ENCODE peak calls at places on chromosomes 4 and X, in ten cellular contexts. D, A, F, R, Q, N, O, Y, M and V are unnamed samples.

GRCh38 chrX:52280812-52281211 is 88.0 kb upstream of the XAGE2 start:
- DNase-seq in Y (no peak), M (no peak), O (no peak), R (no peak), N (peak; percentile 11), F (no peak), D (no peak), A (no peak), Q (no peak), V (no peak)

GRCh38 chr4:34469518-34469917 is 1774.8 kb downstream of the ARAP2 start:
- DNase-seq in N (no peak), Y (no peak), R (no peak), F (no peak), M (no peak), D (no peak), Q (no peak), O (no peak), A (no peak), V (no peak)

GRCh38 chrX:149830192-149830873 is 48.6 kb downstream of the MAGEA9 start:
- DNase-seq in N (no peak), Q (peak; percentile 0), O (peak; percentile 33), R (peak; percentile 60), Y (peak; percentile 33), F (peak; percentile 22), A (no peak), D (peak; percentile 19), M (peak; percentile 29), V (no peak)

GRCh38 chrX:30275498-30275897 is 28.6 kb downstream of the MAGEB1 start:
- DNase-seq in A (no peak), R (peak; percentile 55), M (peak; percentile 53), N (no peak), D (peak; percentile 35), F (no peak), O (no peak), Q (no peak), Y (peak; percentile 55), V (no peak)

GRCh38 chr4:7762376-7763040 is 177.2 kb downstream of the AFAP1 start:
- DNase-seq in D (no peak), A (no peak), F (no peak), Y (no peak), O (no peak), Q (no peak), N (no peak), R (no peak), M (no peak), V (no peak)

GRCh38 chr4:73181231-73181630 is 77.4 kb downstream of the ANKRD17 start:
- DNase-seq in O (no peak), A (no peak), R (no peak), D (no peak), N (peak; percentile 20), Y (no peak), F (no peak), M (no peak), Q (no peak), V (no peak)

GRCh38 chr4:16916719-16917337 is 18.4 kb upstream of the LDB2 start:
- DNase-seq in R (peak; percentile 16), Q (no peak), Y (peak; percentile 12), M (peak; percentile 20), D (peak; percentile 36), N (peak; percentile 71), O (peak; percentile 80), F (no peak), A (no peak), V (peak; percentile 52)

GRCh38 chr4:176525576-176525975 is 205.8 kb downstream of the SPCS3 start:
- DNase-seq in Y (no peak), M (no peak), R (no peak), F (no peak), D (no peak), O (no peak), A (no peak), N (no peak), Q (no peak), V (no peak)

GRCh38 chrX:14554132-14554715 is 24.9 kb downstream of the GLRA2 start:
- DNase-seq in F (peak; percentile 21), O (no peak), N (no peak), R (no peak), Y (no peak), M (peak; percentile 0), A (no peak), D (no peak), Q (no peak), V (no peak)

GRCh38 chrX:38277136-38277535 is 50.2 kb downstream of the RPGR start:
- DNase-seq in F (no peak), D (no peak), N (no peak), O (no peak), M (no peak), R (no peak), A (no peak), Q (no peak), Y (no peak), V (peak; percentile 76)

GRCh38 chr4:87524456-87524855 is 4.7 kb downstream of the SPARCL1 start:
- DNase-seq in R (no peak), M (no peak), Y (peak; percentile 67), F (no peak), O (no peak), Q (no peak), A (no peak), N (no peak), D (no peak), V (no peak)

GRCh38 chr4:112655270-112655669 is 18.3 kb downstream of the LARP7 start:
- DNase-seq in Y (no peak), N (no peak), O (no peak), A (no peak), R (no peak), F (no peak), M (no peak), Q (no peak), D (no peak), V (no peak)

GRCh38 chr4:150176559-150176958 is 98.3 kb downstream of the DCLK2 start:
- DNase-seq in R (peak; percentile 89), A (no peak), Q (peak; percentile 86), O (peak; percentile 18), D (peak; percentile 90), F (no peak), N (no peak), Y (peak; percentile 98), M (peak; percentile 48), V (no peak)

GRCh38 chr4:38188631-38189101 is 228.5 kb downstream of the PTTG2 start:
- DNase-seq in Q (no peak), D (no peak), R (no peak), A (no peak), N (no peak), Y (no peak), F (no peak), M (no peak), O (no peak), V (no peak)

GRCh38 chrX:109848451-109849050 is 115.5 kb upstream of the ACSL4 start:
- DNase-seq in F (no peak), A (no peak), D (no peak), R (no peak), Y (no peak), Q (no peak), O (no peak), M (no peak), N (no peak), V (no peak)
- H3K4me3 ChIP-seq in F (no peak overlapping the region), A (no peak overlapping the region), D (no peak overlapping the region), R (no peak overlapping the region), Y (no peak overlapping the region), Q (no peak overlapping the region), O (no peak overlapping the region), M (no peak overlapping the region), N (no peak overlapping the region), V (no peak overlapping the region)

GRCh38 chrX:131985526-131986049 is 37.5 kb upstream of the STK26 start:
- DNase-seq in F (no peak), Q (no peak), A (no peak), O (no peak), N (no peak), Y (no peak), M (no peak), D (no peak), R (no peak), V (no peak)
- H3K4me3 ChIP-seq in F (no peak overlapping the region), Q (no peak overlapping the region), A (no peak overlapping the region), O (no peak overlapping the region), N (no peak overlapping the region), Y (no peak overlapping the region), M (no peak overlapping the region), D (no peak overlapping the region), R (no peak overlapping the region), V (no peak overlapping the region)

GRCh38 chr4:85658766-85659439 is 184.0 kb downstream of the ARHGAP24 start:
- DNase-seq in N (peak; percentile 67), Y (peak; percentile 13), A (no peak), R (no peak), M (no peak), Q (no peak), D (peak; percentile 32), O (no peak), F (no peak), V (no peak)

GRCh38 chr4:85659626-85660213 is 184.8 kb downstream of the ARHGAP24 start:
- DNase-seq in D (no peak), R (no peak), M (no peak), Q (no peak), A (no peak), F (no peak), O (no peak), Y (no peak), N (peak; percentile 56), V (no peak)

DNA sequence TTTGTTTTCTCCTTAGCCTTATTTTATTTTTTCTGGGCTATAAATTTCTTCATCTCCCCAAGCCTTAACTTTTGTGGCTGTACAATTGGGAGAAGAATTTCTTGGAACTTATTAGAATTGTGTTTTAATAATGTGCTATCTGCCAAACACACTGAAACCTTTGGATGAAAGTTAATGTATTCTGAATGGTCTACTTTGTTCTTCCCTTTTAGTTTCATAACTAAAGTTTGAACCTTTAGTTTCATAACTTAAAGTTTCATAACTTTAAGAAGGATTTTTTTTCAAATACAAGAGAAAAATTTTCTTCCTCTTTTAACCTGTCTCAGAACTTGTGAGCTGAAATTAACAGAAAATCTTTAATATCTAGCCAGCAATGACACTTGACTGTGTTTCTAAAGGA is 182.2 kb downstream of the ARHGAP24 start:
- DNase-seq in Q (no peak), R (no peak), F (no peak), Y (no peak), A (no peak), M (no peak), N (no peak), O (no peak), D (no peak), V (no peak)
- H3K4me3 ChIP-seq in Q (no peak overlapping the region), R (no peak overlapping the region), F (no peak overlapping the region), Y (no peak overlapping the region), A (no peak overlapping the region), M (no peak overlapping the region), N (no peak overlapping the region), O (no peak overlapping the region), D (no peak overlapping the region), V (no peak overlapping the region)

DNA sequence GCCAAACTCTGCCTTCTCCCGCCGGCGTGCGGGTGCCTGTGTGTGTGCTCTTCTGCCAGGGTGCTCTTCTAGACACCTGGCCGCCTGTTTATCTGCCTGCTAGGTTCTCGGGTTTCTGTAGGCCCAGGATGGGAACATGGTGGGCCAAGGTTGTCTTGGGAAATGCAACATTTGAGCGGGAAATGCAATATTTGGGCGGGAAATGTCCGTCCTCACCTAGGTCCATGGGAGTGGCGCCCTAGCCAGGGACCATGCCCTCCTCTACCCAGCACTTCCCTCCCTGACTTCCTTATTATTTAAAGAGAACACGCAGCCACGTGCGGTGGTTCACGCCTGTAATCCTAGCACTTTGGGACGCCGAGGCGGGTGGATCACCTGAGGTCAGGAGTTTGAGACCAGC is 392.6 kb downstream of the FAT4 start:
- DNase-seq in M (no peak), Y (no peak), F (no peak), D (no peak), O (no peak), A (no peak), N (no peak), Q (no peak), R (no peak), V (no peak)
- H3K4me3 ChIP-seq in M (no peak overlapping the region), Y (no peak overlapping the region), F (no peak overlapping the region), D (no peak overlapping the region), O (no peak overlapping the region), A (no peak overlapping the region), N (no peak overlapping the region), Q (no peak overlapping the region), R (no peak overlapping the region), V (no peak overlapping the region)